ENCODE peak calls at places on chromosomes 4 and X, in eight cellular contexts. A is spleen, D is transverse colon, R is sigmoid colon, M is SK-N-SH, N is upper lobe of left lung, F is breast epithelium, B is stomach. J is an unnamed sample. For H3K4me1, the result is how much of the 10 kb centered on the place peaks cover.

GRCh38 chrX:21479695-21480280 is 105.6 kb downstream of the CNKSR2 start:
- DNase-seq in B (no peak), F (no peak), A (no peak), N (no peak), M (peak), D (no peak), R (no peak), J (peak)

GRCh38 chr4:28269426-28269825 is 1408.8 kb downstream of the STIM2 start:
- DNase-seq in D (no peak), N (no peak), A (no peak), M (no peak), F (no peak), R (no peak), B (no peak), J (no peak)

GRCh38 chrX:39456894-39457600 is 640.7 kb downstream of the BCOR start:
- DNase-seq in N (no peak), R (no peak), M (no peak), B (no peak), F (no peak), A (no peak), D (no peak), J (no peak)

GRCh38 chrX:41022579-41022978 is 62.7 kb upstream of the USP9X start:
- DNase-seq in A (no peak), B (no peak), F (no peak), N (no peak), D (no peak), R (no peak), M (no peak), J (no peak)

GRCh38 chr4:185656467-185656890 is 121.2 kb upstream of the PDLIM3 start:
- DNase-seq in N (peak), F (no peak), R (peak), D (peak), M (no peak), B (peak), A (no peak), J (peak)

GRCh38 chr4:145481164-145481941 is at the start of gene SMAD1:
- DNase-seq in D (peak), B (peak), M (peak), F (peak), A (peak), R (peak), N (peak), J (peak)

GRCh38 chr4:188015025-188015778 is 19.6 kb downstream of the ZFP42 start:
- DNase-seq in D (peak), B (no peak), M (no peak), F (no peak), A (no peak), R (no peak), N (no peak), J (no peak)

GRCh38 chrX:151725338-151725614 is 9.3 kb upstream of the CNGA2 start:
- DNase-seq in D (no peak), B (no peak), M (no peak), N (no peak), R (no peak), F (no peak), A (peak), J (no peak)

GRCh38 chrX:41026326-41027136 is 58.7 kb upstream of the USP9X start:
- DNase-seq in B (no peak), A (no peak), D (no peak), R (no peak), M (no peak), N (no peak), F (no peak), J (no peak)

GRCh38 chrX:139931646-139932076 is 1.2 kb downstream of the ATP11C start:
- DNase-seq in R (no peak), N (no peak), B (no peak), A (peak), D (no peak), M (peak), F (no peak), J (no peak)

DNA sequence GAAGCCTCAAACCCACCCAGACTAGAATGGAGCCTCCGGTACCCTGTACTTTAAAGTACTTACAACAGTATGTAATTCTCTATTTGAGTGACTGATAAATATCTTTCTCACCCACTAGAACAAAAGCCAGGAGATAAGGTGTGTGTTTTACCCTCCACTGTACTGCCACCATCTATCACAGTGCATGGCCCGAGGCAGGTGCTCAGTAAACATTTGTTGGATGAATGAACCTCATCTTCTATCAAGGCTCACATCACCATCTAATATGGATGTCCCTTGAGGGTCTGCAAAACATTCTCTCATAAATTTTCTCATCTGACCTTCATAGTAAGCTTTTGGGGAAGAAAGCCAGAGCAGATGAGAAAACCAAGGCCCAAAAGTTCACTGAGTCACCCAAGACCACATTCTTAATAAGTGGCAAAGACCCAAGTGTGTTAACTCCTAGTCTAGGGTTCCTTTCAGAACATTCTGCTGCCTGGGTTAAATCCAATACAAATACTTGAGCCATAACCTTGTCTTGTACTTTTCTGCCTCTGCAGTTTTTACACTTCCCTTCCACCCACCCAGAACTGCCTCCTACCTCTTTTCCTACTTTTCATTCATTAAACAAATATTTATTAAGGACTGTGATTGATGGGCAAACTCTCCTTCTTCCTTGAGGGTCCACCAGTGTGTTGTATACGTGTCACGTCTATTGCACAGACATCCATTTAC is 35.8 kb downstream of the APBB2 start:
- DNase-seq in D (no peak), A (no peak), M (no peak), F (no peak), R (no peak), N (no peak), B (no peak), J (peak)
- H3K4me1 ChIP-seq in D (under half), A (under half), M (under half), F (under half), R (under half), N (under half), B (under half), J (half or more)

GRCh38 chr4:30919458-30919857 is 199.3 kb downstream of the PCDH7 start:
- DNase-seq in D (no peak), F (no peak), B (no peak), A (no peak), N (no peak), R (no peak), M (no peak), J (no peak)

GRCh38 chr4:30917946-30918345 is 197.8 kb downstream of the PCDH7 start:
- DNase-seq in D (no peak), B (no peak), N (no peak), R (no peak), A (no peak), F (no peak), M (no peak), J (no peak)

GRCh38 chr4:30912098-30912719 is 192.0 kb downstream of the PCDH7 start:
- DNase-seq in B (no peak), R (no peak), F (no peak), N (no peak), D (no peak), A (no peak), M (no peak), J (no peak)

GRCh38 chr4:30920043-30920442 is 199.9 kb downstream of the PCDH7 start:
- DNase-seq in N (no peak), B (no peak), M (no peak), A (no peak), D (no peak), F (no peak), R (no peak), J (no peak)

GRCh38 chr4:30916337-30917274 is 196.4 kb downstream of the PCDH7 start:
- DNase-seq in A (no peak), B (no peak), R (no peak), D (no peak), F (no peak), M (no peak), N (no peak), J (no peak)
- TF ChIP-seq POLR2AphosphoS5 in A (no peak), B (no peak), R (no peak), D (no peak), F (no peak), M (no peak), N (no peak), J (no peak)

DNA sequence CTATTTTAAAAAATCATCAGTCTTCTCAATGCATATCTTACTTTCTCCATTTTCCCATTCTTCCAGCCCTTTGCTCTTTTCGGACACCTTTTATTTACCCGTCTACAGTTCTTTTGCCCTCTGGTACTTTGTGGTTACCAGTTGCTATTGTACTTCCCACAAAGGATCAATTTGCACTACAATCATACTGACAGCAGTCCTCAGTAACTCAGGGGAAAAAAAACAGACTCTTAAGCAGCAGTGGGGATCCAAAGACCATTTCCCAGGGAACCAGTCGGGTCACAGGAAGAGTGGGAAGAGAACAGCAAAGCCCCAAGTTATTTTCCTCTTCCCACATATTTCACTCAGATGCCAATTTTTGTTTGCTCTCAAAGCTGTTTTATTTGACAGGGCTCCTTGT is 23.1 kb downstream of the DMD start:
- DNase-seq in B (no peak), R (no peak), D (no peak), N (no peak), F (no peak), A (no peak), M (no peak), J (no peak)
- H3K4me3 ChIP-seq in B (no peak), R (no peak), D (no peak), N (no peak), F (no peak), A (no peak), M (no peak), J (no peak)

DNA sequence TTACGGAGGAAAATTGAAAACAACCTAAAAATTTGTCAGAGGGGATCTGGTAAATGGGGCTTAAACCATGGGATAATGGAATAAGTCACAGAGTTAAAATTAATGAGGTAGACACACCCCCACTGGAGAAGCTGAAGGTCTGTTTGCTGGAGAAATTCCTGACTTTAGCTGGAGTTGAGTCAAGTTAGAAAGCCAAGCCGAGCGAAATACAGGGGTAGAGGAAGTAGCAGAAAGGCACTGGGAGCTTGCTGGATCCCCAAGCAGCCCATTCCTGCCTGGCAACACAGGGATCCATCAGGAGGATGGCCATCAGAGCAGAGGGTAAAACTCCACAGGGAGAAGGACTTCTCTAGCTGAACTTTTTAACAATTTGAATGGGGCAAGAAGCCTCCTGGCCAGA is 163.8 kb downstream of the ATRX start:
- DNase-seq in N (no peak), A (no peak), B (no peak), M (no peak), R (no peak), D (no peak), F (no peak), J (no peak)
- H3K4me1 ChIP-seq in N (under half), A (under half), B (under half), M (under half), R (under half), D (under half), F (under half), J (under half)

GRCh38 chr4:122898370-122899150 is 23.8 kb downstream of the NUDT6 start:
- DNase-seq in M (no peak), D (no peak), A (no peak), F (no peak), R (no peak), B (no peak), N (no peak), J (peak)
- TF ChIP-seq POLR2AphosphoS5 in M (peak), D (no peak), A (no peak), F (no peak), R (no peak), B (peak), N (no peak), J (peak)

DNA sequence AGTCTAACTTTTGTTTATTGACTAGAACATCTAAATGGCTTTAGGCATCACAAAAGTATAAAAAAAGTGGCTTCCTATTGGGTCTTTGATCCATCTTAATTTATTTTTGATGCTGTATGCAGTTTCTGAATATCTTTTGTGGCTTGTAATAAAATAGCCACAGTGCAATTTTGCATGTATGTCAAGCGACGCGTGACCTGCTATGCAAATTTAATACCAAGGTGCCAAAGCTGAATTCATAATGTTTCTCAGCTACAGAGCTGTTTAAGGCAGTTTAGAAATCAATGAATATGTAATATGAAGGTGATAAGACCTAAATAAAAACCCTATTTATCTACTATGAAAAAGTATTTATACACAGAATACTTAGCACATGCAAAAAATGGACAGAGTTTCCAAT is 197.8 kb downstream of the AFF2 start:
- DNase-seq in M (no peak), B (no peak), D (no peak), A (no peak), R (no peak), N (no peak), F (no peak), J (no peak)
- H3K4me3 ChIP-seq in M (no peak), B (no peak), D (no peak), A (no peak), R (no peak), N (no peak), F (no peak), J (no peak)

GRCh38 chr4:47669946-47670345 is 167.9 kb downstream of the CORIN start:
- DNase-seq in F (no peak), D (no peak), B (no peak), M (no peak), N (no peak), A (no peak), R (no peak), J (no peak)
- H3K4me1 ChIP-seq in F (under half), D (under half), B (under half), M (under half), N (under half), A (under half), R (under half), J (under half)

GRCh38 chr4:104425003-104425402 is 69.7 kb downstream of the CXXC4 start:
- DNase-seq in B (no peak), N (no peak), D (no peak), A (no peak), F (no peak), M (no peak), R (no peak), J (no peak)
- TF ChIP-seq POLR2AphosphoS5 in B (no peak), N (no peak), D (no peak), A (no peak), F (no peak), M (no peak), R (no peak), J (no peak)

GRCh38 chr4:137532869-137533236 is 559 bp upstream of the PCDH18 start:
- DNase-seq in R (no peak), A (no peak), D (no peak), F (no peak), N (no peak), B (no peak), M (no peak), J (no peak)
- H3K4me3 ChIP-seq in R (peak), A (no peak), D (peak), F (peak), N (peak), B (peak), M (peak), J (peak)